ENCODE peak calls at places on chromosomes 4 and X, in ten cellular contexts. E is CD8-positive, alpha-beta T cell; M is endothelial cell of umbilical vein; D is adipocyte; Y is PC-3; F is left ventricle myocardium inferior; H is IMR-90; I is cardiac muscle cell; Z is breast epithelium; K is GM23248. B is an unnamed sample.
A peak's percentile ranks its signal among the peaks of the same experiment; 100 is the strongest.

GRCh38 chrX:105698386-105698785 is 124.0 kb upstream of the NRK start:
- DNase-seq in H (no peak), Z (no peak), I (no peak), E (no peak), D (peak; percentile 17), Y (peak; percentile 21), M (no peak), K (no peak), F (no peak), B (no peak)

GRCh38 chrX:86917959-86918358 is 599.6 kb upstream of the KLHL4 start:
- DNase-seq in F (no peak), E (no peak), H (no peak), M (no peak), Z (no peak), D (no peak), Y (no peak), K (no peak), I (no peak), B (no peak)

GRCh38 chrX:41514179-41514578 is 67.0 kb downstream of the NYX start:
- DNase-seq in Y (no peak), H (no peak), M (no peak), D (no peak), F (no peak), Z (no peak), E (no peak), I (no peak), K (no peak), B (no peak)

GRCh38 chrX:153885968-153886903 is at the start of gene L1CAM:
- DNase-seq in K (peak; percentile 21), Y (peak; percentile 13), E (no peak), Z (no peak), D (no peak), I (peak; percentile 21), H (no peak), F (no peak), M (no peak), B (no peak)

GRCh38 chrX:46710425-46710824 is 48.5 kb downstream of the SLC9A7 start:
- DNase-seq in Z (no peak), M (no peak), K (peak; percentile 41), F (no peak), E (no peak), I (no peak), Y (peak; percentile 85), H (peak; percentile 62), D (no peak), B (no peak)

GRCh38 chr4:55358668-55359067 is 12.6 kb downstream of the SRD5A3 start:
- DNase-seq in I (no peak), D (peak; percentile 85), H (peak; percentile 78), E (no peak), K (peak; percentile 93), M (peak; percentile 72), F (no peak), Y (peak; percentile 83), Z (no peak), B (no peak)

GRCh38 chr4:3389879-3390840 is 51.6 kb upstream of the HGFAC start:
- DNase-seq in H (no peak), D (no peak), Z (no peak), M (no peak), I (peak; percentile 28), E (no peak), Y (no peak), F (peak; percentile 16), K (no peak), B (no peak)

GRCh38 chr4:138485498-138485897 is 243.3 kb upstream of the SLC7A11 start:
- DNase-seq in Z (no peak), I (no peak), H (no peak), F (no peak), M (no peak), D (no peak), E (no peak), K (no peak), Y (no peak), B (no peak)

GRCh38 chrX:87663421-87663820 is 145.8 kb downstream of the KLHL4 start:
- DNase-seq in Y (no peak), I (no peak), K (no peak), H (no peak), Z (no peak), D (no peak), M (peak; percentile 33), F (no peak), E (no peak), B (no peak)

GRCh38 chr4:119286377-119287002 is 35.4 kb downstream of the FABP2 start:
- DNase-seq in F (no peak), H (peak; percentile 83), K (peak; percentile 83), I (peak; percentile 47), E (no peak), Z (no peak), Y (peak; percentile 62), D (peak; percentile 89), M (peak; percentile 83), B (no peak)

GRCh38 chr4:138672393-138672976 is 343.1 kb upstream of the NOCT start:
- DNase-seq in Z (no peak), H (no peak), I (no peak), F (no peak), Y (no peak), M (no peak), K (no peak), E (no peak), D (no peak), B (no peak)

GRCh38 chr4:184231573-184231972 is 13.9 kb upstream of the ENPP6 start:
- DNase-seq in I (no peak), K (no peak), H (no peak), E (no peak), M (no peak), F (no peak), Z (no peak), Y (no peak), D (no peak), B (no peak)

GRCh38 chrX:44061940-44062339 is 88.8 kb upstream of the NDP start:
- DNase-seq in F (no peak), Z (no peak), K (no peak), D (no peak), E (no peak), Y (no peak), I (no peak), M (no peak), H (no peak), B (no peak)

GRCh38 chr4:5728451-5728850 is 17.4 kb downstream of the EVC start:
- DNase-seq in D (no peak), K (no peak), Z (no peak), E (no peak), F (no peak), M (no peak), I (no peak), Y (no peak), H (no peak), B (no peak)

GRCh38 chrX:40104649-40105015 is 6.9 kb upstream of the BCOR start:
- DNase-seq in Y (peak; percentile 65), D (peak; percentile 75), F (peak; percentile 30), E (no peak), H (peak; percentile 67), M (peak; percentile 30), K (peak; percentile 84), Z (no peak), I (peak; percentile 68), B (no peak)

GRCh38 chrX:119501511-119502148 is 33.4 kb downstream of the SLC25A5 start:
- DNase-seq in K (no peak), F (no peak), Y (peak; percentile 47), D (no peak), H (no peak), I (no peak), M (no peak), E (no peak), Z (no peak), B (no peak)

GRCh38 chr4:156442961-156443360 is 489.3 kb upstream of the CTSO start:
- DNase-seq in H (no peak), E (no peak), F (no peak), D (peak; percentile 26), I (no peak), K (no peak), M (no peak), Z (no peak), Y (no peak), B (no peak)

GRCh38 chrX:40539214-40540142 is 41.3 kb upstream of the ATP6AP2 start:
- DNase-seq in Y (no peak), E (peak; percentile 80), H (peak; percentile 71), F (peak; percentile 23), K (peak; percentile 84), Z (peak; percentile 33), D (peak; percentile 54), M (no peak), I (peak; percentile 42), B (peak; percentile 22)

GRCh38 chr4:187064033-187064432 is 340.4 kb upstream of the FAT1 start:
- DNase-seq in K (no peak), M (no peak), H (no peak), F (no peak), I (no peak), Y (no peak), Z (no peak), E (no peak), D (no peak), B (no peak)
- H3K4me1 ChIP-seq in K (no peaks in the 10 kb centered on the region), M (no peaks in the 10 kb centered on the region), H (no peaks in the 10 kb centered on the region), F (no peaks in the 10 kb centered on the region), I (no peaks in the 10 kb centered on the region), Y (no peaks in the 10 kb centered on the region), Z (no peaks in the 10 kb centered on the region), E (no peaks in the 10 kb centered on the region), D (no peaks in the 10 kb centered on the region), B (no peaks in the 10 kb centered on the region)

DNA sequence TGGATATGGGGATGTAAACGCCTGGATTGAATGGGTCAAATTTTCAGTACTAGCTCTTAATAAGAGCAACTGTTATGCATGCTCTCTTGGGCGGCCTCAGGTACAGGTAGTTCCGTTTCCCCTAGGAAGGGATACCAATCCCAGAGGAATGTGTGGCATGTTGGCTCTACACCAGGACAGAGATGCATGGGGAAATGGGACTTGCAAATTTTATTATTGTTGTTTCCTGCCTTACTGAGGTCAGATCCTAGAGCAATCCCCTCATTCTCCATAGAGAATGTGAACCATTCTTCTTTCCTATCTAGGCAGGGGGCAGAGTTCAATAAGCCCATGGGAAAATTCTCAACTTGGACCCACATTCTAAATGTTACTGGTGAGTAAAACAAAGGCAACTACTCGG is 361.8 kb upstream of the FGF16 start:
- DNase-seq in F (no peak), Z (no peak), M (peak; percentile 56), H (no peak), E (no peak), I (no peak), D (no peak), K (no peak), Y (peak; percentile 6), B (no peak)
- H3K9me3 ChIP-seq in F (peaks cover 14% of the 10 kb centered on the region), Z (peaks cover 24% of the 10 kb centered on the region), M (no peaks in the 10 kb centered on the region), H (peaks cover 2% of the 10 kb centered on the region), E (no peaks in the 10 kb centered on the region), I (no peaks in the 10 kb centered on the region), D (peaks cover 13% of the 10 kb centered on the region), K (no peaks in the 10 kb centered on the region), Y (no peaks in the 10 kb centered on the region), B (peaks cover 24% of the 10 kb centered on the region)

DNA sequence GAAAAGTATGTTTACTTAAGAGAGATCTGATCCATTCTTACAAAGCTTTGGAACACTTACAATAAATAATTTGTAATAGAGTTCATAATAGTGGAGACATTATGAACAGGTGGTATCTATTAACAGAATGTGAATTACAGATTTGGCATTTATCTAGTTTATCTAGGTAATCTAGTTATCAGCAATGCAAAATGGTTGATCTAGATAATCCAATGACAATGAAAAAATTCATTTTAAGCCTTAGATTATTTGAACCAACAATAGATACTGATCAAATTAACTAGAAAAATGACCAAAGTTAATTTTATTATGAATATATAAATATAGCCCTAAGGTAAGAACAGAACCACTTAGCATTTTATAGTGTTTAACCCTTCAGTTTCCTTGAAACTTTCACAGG is 10.4 kb upstream of the NSUN7 start:
- DNase-seq in Z (no peak), F (no peak), M (no peak), K (no peak), I (no peak), Y (no peak), H (no peak), E (no peak), D (no peak), B (no peak)
- H3K4me1 ChIP-seq in Z (no peaks in the 10 kb centered on the region), F (peaks cover 3% of the 10 kb centered on the region), M (no peaks in the 10 kb centered on the region), K (no peaks in the 10 kb centered on the region), I (no peaks in the 10 kb centered on the region), Y (no peaks in the 10 kb centered on the region), H (no peaks in the 10 kb centered on the region), E (no peaks in the 10 kb centered on the region), D (no peaks in the 10 kb centered on the region), B (no peaks in the 10 kb centered on the region)

GRCh38 chrX:1743105-1743504 is 128.2 kb downstream of the ASMT start:
- DNase-seq in F (no peak), M (no peak), I (no peak), Y (no peak), Z (no peak), H (no peak), D (no peak), K (no peak), E (no peak), B (no peak)
- H3K9me3 ChIP-seq in F (peaks cover 5% of the 10 kb centered on the region), M (no peaks in the 10 kb centered on the region), I (no peaks in the 10 kb centered on the region), Y (no peaks in the 10 kb centered on the region), Z (peaks cover 10% of the 10 kb centered on the region), H (peaks cover 17% of the 10 kb centered on the region), D (peaks cover 23% of the 10 kb centered on the region), K (no peaks in the 10 kb centered on the region), E (no peaks in the 10 kb centered on the region), B (peaks cover 30% of the 10 kb centered on the region)

B was measured in NT2/D1.